ENCODE peak calls at places on chromosomes 13 and 19, in six cellular contexts. I is memory B cell, X is heart right ventricle, B is lower leg skin, G is LHCN-M2, T is T-helper 2 cell. N is an unnamed sample.

GRCh38 chr19:2038284-2039081 is 12.6 kb downstream of the MKNK2 start:
- DNase-seq in T (no peak), X (no peak), I (no peak), B (no peak), G (no peak), N (no peak)

GRCh38 chr19:53057904-53058579 is 13.5 kb downstream of the ERVV-2 start:
- DNase-seq in T (no peak), X (peak; percentile 35), G (peak; percentile 8), I (no peak), B (no peak), N (no peak)

GRCh38 chr19:3065675-3066357 is 3.5 kb upstream of the TLE5 start:
- DNase-seq in T (no peak), X (no peak), G (no peak), I (no peak), B (no peak), N (peak; percentile 79)

GRCh38 chr19:33316521-33317284 is 14.4 kb upstream of the CEBPA start:
- DNase-seq in G (no peak), B (no peak), T (no peak), X (no peak), I (no peak), N (peak; percentile 68)

GRCh38 chr13:110323986-110324749 is 17.1 kb downstream of the COL4A2 start:
- DNase-seq in X (no peak), T (no peak), I (no peak), G (no peak), B (peak; percentile 61), N (no peak)

GRCh38 chr19:2782357-2782935 is 627 bp downstream of the SGTA start:
- DNase-seq in T (no peak), X (no peak), B (no peak), I (no peak), G (no peak), N (peak; percentile 18)

GRCh38 chr19:2507109-2507508 is 31.2 kb downstream of the GADD45B start:
- DNase-seq in X (no peak), B (no peak), T (no peak), I (peak; percentile 37), G (peak; percentile 61), N (peak; percentile 61)

GRCh38 chr13:99390601-99391000 is 83.4 kb upstream of the GPR183 start:
- DNase-seq in B (peak; percentile 71), X (no peak), T (no peak), I (no peak), G (no peak), N (no peak)

GRCh38 chr13:71249031-71249430 is 618.0 kb downstream of the DACH1 start:
- DNase-seq in B (no peak), G (no peak), T (no peak), X (no peak), I (no peak), N (no peak)

GRCh38 chr13:74062933-74063332 is 71.3 kb downstream of the KLF12 start:
- DNase-seq in X (peak; percentile 44), B (no peak), I (no peak), G (peak; percentile 80), T (no peak), N (peak; percentile 23)

GRCh38 chr19:49056101-49056901 is 1.2 kb downstream of the CGB7 start:
- DNase-seq in G (peak; percentile 46), I (peak; percentile 46), X (peak; percentile 66), B (peak; percentile 90), T (no peak), N (peak; percentile 65)

GRCh38 chr13:79401259-79402071 is 4.6 kb downstream of the RBM26 start:
- DNase-seq in I (peak; percentile 33), T (no peak), B (no peak), X (no peak), G (no peak), N (no peak)

GRCh38 chr13:39577203-39577602 is 25.8 kb downstream of the LHFPL6 start:
- DNase-seq in T (no peak), X (no peak), G (no peak), I (no peak), B (no peak), N (no peak)

GRCh38 chr19:40331052-40331451 is 17.1 kb downstream of the C19orf47 start:
- DNase-seq in G (no peak), B (no peak), T (no peak), X (no peak), I (no peak), N (no peak)